ENCODE peak calls at places on chromosomes 5 and 9, in four cellular contexts. E, N, H and S are unnamed samples.
A peak's percentile ranks its signal among the peaks of the same experiment; 100 is the strongest.

GRCh38 chr5:142290574-142291299 is 34.1 kb downstream of the SPRY4 start:
- DNase-seq in E (no peak), N (no peak), H (no peak), S (peak; percentile 89)

GRCh38 chr5:113380299-113381014 is 54.3 kb downstream of the TSSK1B start:
- DNase-seq in E (no peak), N (no peak), H (no peak), S (no peak)

GRCh38 chr9:87122947-87123685 is 175.8 kb upstream of the GAS1 start:
- DNase-seq in E (no peak), N (no peak), H (no peak), S (no peak)

GRCh38 chr5:132655821-132656773 is 1.9 kb upstream of the IL13 start:
- DNase-seq in E (no peak), N (no peak), H (no peak), S (peak; percentile 84)

GRCh38 chr5:33049845-33050244 is 338.7 kb downstream of the NPR3 start:
- DNase-seq in E (peak; percentile 18), N (peak; percentile 78), H (no peak), S (peak; percentile 4)

GRCh38 chr9:72579190-72579589 is 57.8 kb downstream of the TMC1 start:
- DNase-seq in E (no peak), N (peak; percentile 69), H (peak; percentile 69), S (no peak)

GRCh38 chr5:147403659-147404640 is 105.9 kb downstream of the DPYSL3 start:
- DNase-seq in E (no peak), N (peak; percentile 66), H (no peak), S (no peak)

GRCh38 chr5:95080456-95080855 is 204.4 kb downstream of the MCTP1 start:
- DNase-seq in E (no peak), N (no peak), H (no peak), S (no peak)

GRCh38 chr5:166062719-166063118 is 2228.7 kb upstream of the WWC1 start:
- DNase-seq in E (no peak), N (no peak), H (no peak), S (no peak)

GRCh38 chr9:79660615-79661014 is 88.8 kb downstream of the TLE4 start:
- DNase-seq in E (no peak), N (no peak), H (no peak), S (no peak)

GRCh38 chr9:136429683-136430590 is 9.7 kb downstream of the INPP5E start:
- DNase-seq in E (no peak), N (no peak), H (no peak), S (no peak)

GRCh38 chr5:137894586-137894985 is 5.3 kb downstream of the PKD2L2 start:
- DNase-seq in E (no peak), N (no peak), H (no peak), S (no peak)

GRCh38 chr5:55218966-55219365 is 8.1 kb downstream of the MCIDAS start:
- DNase-seq in E (no peak), N (peak; percentile 84), H (no peak), S (no peak)

GRCh38 chr5:142845402-142845901 is 75.3 kb downstream of the ARHGAP26 start:
- DNase-seq in E (no peak), N (no peak), H (peak; percentile 28), S (peak; percentile 45)

GRCh38 chr5:102866315-102866693 is 111.2 kb downstream of the PAM start:
- DNase-seq in E (no peak), N (no peak), H (no peak), S (no peak)

GRCh38 chr9:88697764-88698436 is 162.9 kb downstream of the NXNL2 start:
- DNase-seq in E (no peak), N (no peak), H (no peak), S (no peak)
- TF ChIP-seq RAD21 in E (no peak), N (no peak), H (no peak), S (no peak)

DNA sequence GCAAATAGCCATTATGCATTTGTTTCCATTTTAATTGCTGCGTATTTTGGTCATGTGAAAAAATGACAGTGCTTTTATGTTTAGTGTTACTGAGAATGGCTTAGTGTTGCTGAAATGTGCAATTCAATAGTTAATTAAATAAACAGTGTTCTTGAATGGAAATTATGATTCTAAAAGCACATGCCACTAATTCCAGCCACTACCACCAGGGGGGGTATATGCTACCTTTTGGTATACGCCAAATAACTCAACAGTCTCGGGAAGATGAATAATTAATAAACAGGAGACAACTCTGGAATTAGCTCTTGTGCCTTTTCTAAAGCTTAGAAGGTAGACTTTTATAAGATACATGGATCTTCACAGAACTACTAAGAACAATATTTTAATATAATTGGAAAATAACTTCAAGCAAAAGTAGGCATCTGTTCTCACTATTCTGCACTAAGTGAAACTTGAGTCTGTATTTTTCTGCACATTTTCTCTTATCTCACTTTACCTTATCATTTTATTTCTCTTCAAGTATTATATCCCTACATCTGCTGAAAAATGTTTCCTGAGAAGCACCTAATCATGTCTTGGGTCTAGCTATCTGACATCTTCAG is 83.5 kb upstream of the MINAR2 start:
- DNase-seq in E (peak; percentile 17), N (peak; percentile 39), H (peak; percentile 27), S (peak; percentile 16)
- TF ChIP-seq ELF1 in E (no peak), N (no peak), H (no peak), S (no peak)

GRCh38 chr5:57887851-57888621 is 405.4 kb upstream of the ACTBL2 start:
- DNase-seq in E (peak; percentile 23), N (peak; percentile 61), H (peak; percentile 40), S (peak; percentile 61)

GRCh38 chr5:57884346-57885102 is 401.9 kb upstream of the ACTBL2 start:
- DNase-seq in E (no peak), N (no peak), H (no peak), S (no peak)

GRCh38 chr5:57891443-57891842 is 408.8 kb upstream of the ACTBL2 start:
- DNase-seq in E (no peak), N (no peak), H (no peak), S (no peak)

DNA sequence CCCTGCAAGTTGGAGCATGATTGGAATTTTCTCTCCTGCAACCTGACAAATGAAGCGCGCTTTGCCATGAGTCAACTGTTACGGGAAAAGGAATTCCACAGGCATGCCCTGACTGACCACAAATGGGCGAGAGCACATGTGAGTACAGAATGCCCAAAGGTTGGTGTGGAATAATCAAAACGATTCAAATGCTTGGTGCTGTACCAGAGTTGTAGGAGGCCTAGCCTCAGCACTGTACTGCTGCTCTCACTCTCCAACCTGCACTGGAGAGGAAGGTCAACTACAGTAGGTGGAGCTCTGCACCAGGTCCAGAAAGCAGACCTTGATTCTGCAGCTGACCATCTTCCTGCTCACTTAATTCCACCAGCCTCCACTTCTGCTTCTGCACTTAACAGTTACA is 406.9 kb upstream of the ACTBL2 start:
- DNase-seq in E (peak; percentile 9), N (peak; percentile 46), H (peak; percentile 12), S (no peak)
- TF ChIP-seq RAD21 in E (no peak), N (peak; percentile 68), H (peak; percentile 36), S (peak; percentile 68)

DNA sequence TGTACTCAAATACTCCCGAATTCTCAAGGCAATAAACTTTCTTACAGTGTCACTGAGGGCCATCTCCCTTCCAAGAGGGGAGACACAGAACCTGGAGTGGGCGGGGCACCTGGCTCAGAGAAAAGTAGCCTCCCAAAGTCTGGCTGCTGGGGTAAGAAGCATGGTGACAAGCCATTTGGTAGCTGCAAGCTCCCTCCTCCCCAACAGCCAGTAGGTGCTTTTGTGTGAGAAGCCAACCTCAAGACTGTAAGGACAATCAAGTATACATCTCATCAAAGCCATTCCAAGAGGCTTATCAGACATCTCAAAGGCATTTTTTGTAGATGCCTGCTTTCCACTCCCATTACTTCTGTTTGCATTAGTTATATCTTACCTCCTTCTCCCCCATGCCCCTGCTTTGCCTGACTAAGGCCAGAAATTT is 1.4 kb downstream of the DAB2 start:
- DNase-seq in E (no peak), N (no peak), H (peak; percentile 57), S (no peak)
- TF ChIP-seq ELF1 in E (no peak), N (no peak), H (no peak), S (no peak)

GRCh38 chr5:74394924-74395880 is 245.3 kb downstream of the ENC1 start:
- DNase-seq in E (peak; percentile 60), N (no peak), H (no peak), S (peak; percentile 19)
- TF ChIP-seq RAD21 in E (peak; percentile 75), N (peak; percentile 39), H (no peak), S (peak; percentile 46)

DNA sequence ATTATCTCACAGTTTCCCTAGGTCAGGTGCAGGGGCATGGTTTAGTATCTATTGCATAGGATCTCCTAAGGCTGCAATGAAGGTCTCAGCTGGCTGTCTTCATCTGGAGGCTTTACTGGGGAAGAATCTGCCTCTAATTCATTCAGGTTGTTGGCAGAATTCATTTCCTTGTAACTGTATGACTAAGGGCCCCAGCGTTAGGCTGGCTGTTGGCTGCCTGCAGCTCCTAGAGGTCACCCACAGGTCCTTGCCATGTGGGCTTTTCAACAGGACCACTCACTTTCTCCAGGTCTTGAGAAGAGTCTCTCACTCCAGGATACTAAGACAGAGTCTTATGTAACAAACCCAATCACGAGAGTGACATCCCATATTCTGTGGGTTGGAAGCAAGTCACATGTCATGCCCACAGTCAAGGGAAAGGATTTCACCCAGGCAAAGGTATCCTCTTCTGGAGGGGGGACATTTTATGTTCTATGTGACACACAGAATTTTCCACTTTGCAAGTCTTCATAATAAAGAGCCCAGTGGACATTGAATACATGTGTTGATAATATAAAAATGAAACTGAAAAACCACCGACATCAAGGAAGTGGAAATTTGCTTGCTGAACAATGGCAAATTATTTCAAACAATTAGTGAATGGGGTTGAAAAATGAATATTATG is 38.2 kb downstream of the HMHB1 start:
- DNase-seq in E (no peak), N (no peak), H (no peak), S (no peak)
- TF ChIP-seq ELF1 in E (no peak), N (no peak), H (no peak), S (no peak)

GRCh38 chr5:51411917-51412316 is 28.7 kb downstream of the ISL1 start:
- DNase-seq in E (no peak), N (no peak), H (no peak), S (peak; percentile 63)

GRCh38 chr5:51416149-51416548 is 32.9 kb downstream of the ISL1 start:
- DNase-seq in E (no peak), N (no peak), H (no peak), S (no peak)

DNA sequence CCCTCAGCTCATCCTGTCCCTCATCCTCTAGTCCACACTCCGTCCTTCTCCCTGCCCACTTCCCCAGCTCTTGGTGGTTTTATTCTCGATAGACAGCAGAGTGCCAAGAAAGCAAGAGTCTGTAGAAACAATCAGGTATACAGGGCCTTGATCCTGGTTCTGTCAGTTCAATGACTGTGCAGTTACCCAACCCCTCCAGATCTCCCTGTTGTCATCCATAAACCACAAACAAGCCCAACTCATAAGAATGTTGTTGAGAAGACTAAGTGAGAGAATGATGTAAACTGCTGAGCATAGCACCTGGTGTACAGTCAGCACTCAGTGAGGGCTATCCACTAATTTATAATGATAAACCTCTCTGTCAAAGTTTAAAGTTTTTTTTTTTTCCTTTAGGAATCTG is 31.3 kb downstream of the ISL1 start:
- DNase-seq in E (no peak), N (no peak), H (no peak), S (no peak)
- TF ChIP-seq RAD21 in E (no peak), N (no peak), H (no peak), S (no peak)

GRCh38 chr5:99010294-99010693 is 81.5 kb upstream of the CHD1 start:
- DNase-seq in E (no peak), N (no peak), H (no peak), S (no peak)
- TF ChIP-seq ELF1 in E (no peak), N (no peak), H (no peak), S (no peak)